ENCODE peak calls at places on chromosomes 6 and 20, in four cellular contexts. D is Ammon's horn, G is frontal cortex, P is AG09309. T is an unnamed sample.

GRCh38 chr20:57008217-57008616 is 258.2 kb downstream of the BMP7 start:
- DNase-seq in D (no peak), G (no peak), P (no peak), T (no peak)

GRCh38 chr20:57198359-57199072 is 67.9 kb downstream of the BMP7 start:
- DNase-seq in P (no peak), D (no peak), G (no peak), T (no peak)

GRCh38 chr6:17389274-17389847 is 4.0 kb upstream of the CAP2 start:
- DNase-seq in G (no peak), D (no peak), P (no peak), T (peak)

GRCh38 chr20:5880326-5880725 is 70.0 kb downstream of the TRMT6 start:
- DNase-seq in D (no peak), G (no peak), P (no peak), T (no peak)

GRCh38 chr6:100881707-100882040 is 545 bp upstream of the ASCC3 start:
- DNase-seq in P (no peak), G (no peak), D (peak), T (peak)

GRCh38 chr20:51497542-51498467 is 44.7 kb downstream of the NFATC2 start:
- DNase-seq in G (no peak), D (peak), P (no peak), T (peak)

GRCh38 chr6:106316376-106316769 is 9.2 kb downstream of the ATG5 start:
- DNase-seq in G (no peak), P (no peak), D (no peak), T (no peak)

GRCh38 chr6:73699656-73700055 is 3.7 kb downstream of the CD109 start:
- DNase-seq in P (no peak), G (no peak), D (no peak), T (peak)

GRCh38 chr6:37624121-37624520 is 73.6 kb downstream of the MDGA1 start:
- DNase-seq in G (no peak), D (no peak), P (no peak), T (no peak)

GRCh38 chr6:134512946-134513345 is 195.0 kb upstream of the SGK1 start:
- DNase-seq in G (no peak), D (peak), P (no peak), T (peak)